ENCODE peak calls at places on chromosomes 13 and 19, in ten cellular contexts. G is GM20000, U is fibroblast of lung, M is uterus, Q is endodermal cell, C is mucosa of descending colon, A is choroid plexus epithelial cell, E is Peyer's patch, V is spleen, J is GM23338. K is an unnamed sample.

GRCh38 chr19:38478273-38478971 is 44.9 kb downstream of the RYR1 start:
- DNase-seq in G (no peak), U (no peak), M (no peak), Q (peak), C (no peak), A (peak), E (no peak), V (no peak), J (peak), K (no peak)

GRCh38 chr19:34350161-34350561 is 14.8 kb upstream of the GPI start:
- DNase-seq in G (peak), U (no peak), M (no peak), Q (no peak), C (no peak), A (no peak), E (peak), V (no peak), J (no peak), K (no peak)

GRCh38 chr13:19817106-19817505 is 34.4 kb upstream of the PSPC1 start:
- DNase-seq in G (no peak), U (no peak), M (no peak), Q (no peak), C (no peak), A (no peak), E (no peak), V (no peak), J (no peak), K (no peak)

GRCh38 chr19:18477042-18477760 is 39.3 kb upstream of the ISYNA1 start:
- DNase-seq in G (no peak), U (no peak), M (no peak), Q (no peak), C (no peak), A (peak), E (no peak), V (peak), J (peak), K (no peak)

GRCh38 chr19:3983936-3984583 is 1.2 kb downstream of the EEF2 start:
- DNase-seq in G (peak), U (peak), M (no peak), Q (peak), C (peak), A (peak), E (peak), V (peak), J (no peak), K (no peak)

GRCh38 chr13:65508745-65509144 is 1721.4 kb downstream of the PCDH9 start:
- DNase-seq in G (no peak), U (no peak), M (no peak), Q (no peak), C (no peak), A (no peak), E (no peak), V (no peak), J (no peak), K (no peak)

GRCh38 chr19:53308339-53308811 is 25.2 kb upstream of the ZNF845 start:
- DNase-seq in G (no peak), U (peak), M (no peak), Q (peak), C (no peak), A (peak), E (no peak), V (no peak), J (peak), K (no peak)

GRCh38 chr19:6739390-6739883 is at the start of gene TRIP10:
- DNase-seq in G (peak), U (peak), M (peak), Q (peak), C (peak), A (peak), E (peak), V (peak), J (peak), K (peak)

GRCh38 chr13:103961784-103962183 is 895.6 kb upstream of the SLC10A2 start:
- DNase-seq in G (no peak), U (no peak), M (no peak), Q (no peak), C (no peak), A (no peak), E (no peak), V (no peak), J (no peak), K (no peak)

GRCh38 chr13:114131581-114132418 is 623 bp downstream of the RASA3 start:
- DNase-seq in G (peak), U (peak), M (peak), Q (no peak), C (peak), A (peak), E (peak), V (peak), J (peak), K (no peak)

GRCh38 chr13:75079226-75079625 is 402.7 kb downstream of the TBC1D4 start:
- DNase-seq in G (no peak), U (peak), M (no peak), Q (no peak), C (no peak), A (peak), E (no peak), V (no peak), J (no peak), K (no peak)

GRCh38 chr19:23991170-23991569 is 76.5 kb downstream of the ZNF726 start:
- DNase-seq in G (no peak), U (no peak), M (no peak), Q (no peak), C (no peak), A (peak), E (no peak), V (no peak), J (peak), K (no peak)

GRCh38 chr19:28296506-28296905 is 916.4 kb downstream of the UQCRFS1 start:
- DNase-seq in G (no peak), U (no peak), M (no peak), Q (no peak), C (no peak), A (peak), E (no peak), V (no peak), J (no peak), K (no peak)

GRCh38 chr19:44649578-44650145 is 6.0 kb downstream of the PVR start:
- DNase-seq in G (no peak), U (no peak), M (no peak), Q (no peak), C (no peak), A (no peak), E (no peak), V (peak), J (no peak), K (no peak)

GRCh38 chr19:3373971-3374368 is 7.6 kb downstream of the NFIC start:
- DNase-seq in G (no peak), U (no peak), M (no peak), Q (no peak), C (no peak), A (no peak), E (no peak), V (no peak), J (no peak), K (no peak)

GRCh38 chr19:10013834-10014618 is 743 bp downstream of the RDH8 start:
- DNase-seq in G (no peak), U (no peak), M (no peak), Q (no peak), C (no peak), A (no peak), E (no peak), V (no peak), J (no peak), K (no peak)

GRCh38 chr13:58994778-58995177 is 1169.0 kb downstream of the DIAPH3 start:
- DNase-seq in G (no peak), U (peak), M (no peak), Q (no peak), C (no peak), A (peak), E (no peak), V (no peak), J (peak), K (no peak)
- TF ChIP-seq CTCF in G (no peak), U (no peak), M (no peak), Q (peak), C (no peak), A (peak), E (no peak), V (no peak), J (peak), K (peak)

DNA sequence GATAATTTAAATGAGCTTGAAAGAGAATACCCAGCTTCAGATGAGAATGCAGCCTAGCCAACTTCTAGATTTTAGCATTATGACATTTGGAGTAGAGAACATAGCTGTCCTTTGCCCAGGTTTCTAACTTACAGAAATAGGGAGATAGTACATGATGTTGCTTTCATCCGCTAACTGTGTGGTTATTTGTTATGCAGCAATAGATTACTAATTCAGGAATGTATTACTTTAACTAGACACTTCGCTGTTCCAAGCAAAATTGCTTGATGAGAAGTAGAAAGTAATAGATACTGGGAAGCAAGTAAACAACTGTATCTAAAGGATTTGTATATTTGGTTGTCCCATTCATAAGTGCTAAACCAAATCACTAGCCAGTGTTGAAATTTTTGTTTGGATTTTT is 790.9 kb upstream of the PRR20A start:
- DNase-seq in G (no peak), U (no peak), M (no peak), Q (no peak), C (no peak), A (no peak), E (no peak), V (no peak), J (no peak), K (no peak)
- TF ChIP-seq CTCF in G (no peak), U (no peak), M (no peak), Q (no peak), C (no peak), A (no peak), E (no peak), V (no peak), J (no peak), K (no peak)

GRCh38 chr13:50891206-50891605 is 18.4 kb upstream of the RNASEH2B start:
- DNase-seq in G (no peak), U (no peak), M (no peak), Q (no peak), C (no peak), A (no peak), E (no peak), V (no peak), J (no peak), K (no peak)

GRCh38 chr13:50889317-50889716 is 20.3 kb upstream of the RNASEH2B start:
- DNase-seq in G (no peak), U (no peak), M (no peak), Q (no peak), C (no peak), A (no peak), E (no peak), V (no peak), J (no peak), K (no peak)

GRCh38 chr13:50888362-50888761 is 21.2 kb upstream of the RNASEH2B start:
- DNase-seq in G (no peak), U (no peak), M (no peak), Q (no peak), C (no peak), A (no peak), E (no peak), V (no peak), J (no peak), K (no peak)

GRCh38 chr13:50884270-50884669 is 25.3 kb upstream of the RNASEH2B start:
- DNase-seq in G (no peak), U (no peak), M (no peak), Q (no peak), C (no peak), A (no peak), E (no peak), V (no peak), J (no peak), K (no peak)

GRCh38 chr13:50887153-50887552 is 22.4 kb upstream of the RNASEH2B start:
- DNase-seq in G (no peak), U (no peak), M (no peak), Q (no peak), C (no peak), A (no peak), E (no peak), V (no peak), J (no peak), K (no peak)
- TF ChIP-seq CTCF in G (no peak), U (no peak), M (no peak), Q (no peak), C (no peak), A (no peak), E (no peak), V (no peak), J (no peak), K (no peak)

DNA sequence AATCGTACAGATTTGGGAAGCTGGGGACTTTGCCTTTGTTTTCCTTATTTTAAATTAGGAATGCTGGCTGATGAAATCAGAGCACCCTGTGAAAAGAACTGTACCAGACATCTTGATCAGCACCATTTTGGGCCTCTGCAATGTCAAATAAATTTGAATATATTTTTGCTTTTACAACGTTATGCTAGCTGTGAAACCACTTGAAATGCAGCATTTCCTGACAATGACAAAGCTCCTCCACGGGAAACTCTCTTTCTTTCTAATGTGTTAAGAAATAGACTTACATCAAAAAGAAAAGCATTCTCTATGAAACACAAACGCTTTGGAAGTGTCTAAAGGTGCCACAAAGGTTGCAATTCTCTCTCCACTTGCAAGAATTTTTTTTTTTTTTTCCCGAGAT is 47.1 kb upstream of the MAP3K10 start:
- DNase-seq in G (no peak), U (no peak), M (no peak), Q (no peak), C (no peak), A (no peak), E (no peak), V (no peak), J (no peak), K (no peak)
- TF ChIP-seq CTCF in G (no peak), U (no peak), M (no peak), Q (no peak), C (no peak), A (no peak), E (no peak), V (no peak), J (no peak), K (no peak)

GRCh38 chr13:111153279-111153976 is 38.3 kb downstream of the ARHGEF7 start:
- DNase-seq in G (peak), U (peak), M (peak), Q (peak), C (peak), A (peak), E (peak), V (peak), J (peak), K (peak)
- TF ChIP-seq CTCF in G (no peak), U (peak), M (peak), Q (peak), C (no peak), A (peak), E (no peak), V (peak), J (no peak), K (peak)

DNA sequence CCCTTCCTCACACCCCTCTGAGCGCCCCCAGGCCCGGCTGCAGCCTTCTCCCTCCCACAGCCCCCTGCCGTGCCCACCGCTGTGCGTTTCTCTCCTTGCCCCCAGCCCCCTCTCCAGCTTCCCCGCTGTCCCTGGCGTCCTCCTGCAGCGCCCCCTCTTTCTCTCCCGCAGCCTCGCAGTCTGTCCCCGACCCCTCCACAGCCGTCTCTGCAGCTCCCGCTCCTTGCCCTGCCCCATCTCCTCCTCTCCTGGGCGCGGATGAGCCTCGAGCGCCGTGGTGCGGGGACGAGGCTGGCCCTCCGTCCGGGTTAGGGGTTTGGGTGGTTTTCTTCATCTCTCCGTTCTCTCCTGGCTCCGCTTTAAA is 1.1 kb downstream of the KMT5C start:
- DNase-seq in G (no peak), U (no peak), M (no peak), Q (no peak), C (no peak), A (no peak), E (no peak), V (peak), J (peak), K (no peak)
- TF ChIP-seq CTCF in G (no peak), U (no peak), M (no peak), Q (peak), C (no peak), A (peak), E (peak), V (no peak), J (peak), K (peak)

DNA sequence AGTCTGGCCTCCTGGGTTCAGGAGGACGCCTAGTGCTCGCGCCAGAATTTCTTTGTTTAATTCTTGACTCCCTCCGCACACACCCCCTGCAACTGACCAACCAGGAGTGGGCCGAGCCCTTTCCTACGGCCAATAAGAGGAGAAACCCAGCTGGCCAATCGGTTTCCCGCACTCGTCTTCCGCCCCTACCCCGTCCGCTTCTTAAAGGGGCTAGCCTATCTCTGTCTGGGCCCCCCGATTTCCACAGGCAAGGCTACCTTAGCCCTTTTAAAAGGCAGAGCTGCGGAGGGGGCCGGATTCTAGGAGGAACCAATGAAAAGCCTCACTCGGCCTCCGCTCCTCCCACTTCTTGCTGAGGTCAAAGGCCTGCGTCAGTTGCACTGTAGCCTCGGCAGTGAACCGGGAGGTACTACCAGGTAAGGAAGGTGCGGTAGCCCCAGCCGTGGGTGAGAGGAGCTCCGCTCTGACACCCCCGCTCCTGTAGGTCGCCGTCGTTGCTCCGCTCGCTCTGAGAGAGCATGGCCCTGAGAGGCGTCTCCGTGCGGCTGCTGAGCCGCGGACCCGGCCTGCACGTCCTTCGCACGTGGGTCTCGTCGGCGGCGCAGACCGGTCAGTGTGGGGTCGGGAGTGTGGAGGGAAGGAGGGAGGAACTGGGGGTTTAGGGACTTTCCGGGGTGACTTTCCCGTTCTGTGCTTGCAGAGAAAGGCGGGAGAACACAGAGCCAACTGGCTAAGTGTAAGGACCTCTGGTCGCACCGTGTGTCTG is at the start of gene GCDH:
- DNase-seq in G (peak), U (peak), M (peak), Q (peak), C (peak), A (peak), E (peak), V (peak), J (peak), K (peak)
- TF ChIP-seq CTCF in G (no peak), U (no peak), M (no peak), Q (no peak), C (no peak), A (no peak), E (peak), V (peak), J (no peak), K (no peak)

K was measured in GM10248.